ENCODE peak calls at places on chromosomes 1 and 21, in ten cellular contexts. One of them, this sample, is unnamed.

GRCh38 chr1:55212349-55213028 is 2.7 kb downstream of the USP24 start:
- DNase-seq in BE2C: no peak
- DNase-seq in DMS153: no peak
- DNase-seq in activated T-helper 9 cell treated with anti-CD3 and anti-CD28 coated beads, Interleukin-2, amount 50 U/mL, for 16 hours: no peak
- DNase-seq in dorsolateral prefrontal cortex: no peak
- DNase-seq in NCI-H1694 treated with DMSO at 0.1 percent for 48 hours: no peak
- DNase-seq in uterus: no peak
- DNase-seq in AG10803: no peak
- DNase-seq in stimulated activated CD8-positive, alpha-beta memory T cell treated with anti-CD3 and anti-CD28 coated beads, Interleukin-7, amount 100 ng/mL, for 1 hour: no peak
- DNase-seq in activated T-helper 1 cell treated with anti-CD3 and anti-CD28 coated beads, Interleukin-12 subunit alpha, Interleukin-12 subunit beta, Interleukin-2, Interleukin-4 antibody, amounts not matched to agents 30 ng/mL and 10 ng/mL and 1 ng/mL, durations not matched to agents 14 hours and 24 hours and 36 hours: no peak
- DNase-seq in this sample: no peak

GRCh38 chr1:10679521-10680220 is 116.8 kb downstream of the CASZ1 start:
- DNase-seq in BE2C: peak
- DNase-seq in DMS153: peak
- DNase-seq in activated T-helper 9 cell treated with anti-CD3 and anti-CD28 coated beads, Interleukin-2, amount 50 U/mL, for 16 hours: no peak
- DNase-seq in dorsolateral prefrontal cortex: no peak
- DNase-seq in NCI-H1694 treated with DMSO at 0.1 percent for 48 hours: peak
- DNase-seq in uterus: peak
- DNase-seq in AG10803: peak
- DNase-seq in stimulated activated CD8-positive, alpha-beta memory T cell treated with anti-CD3 and anti-CD28 coated beads, Interleukin-7, amount 100 ng/mL, for 1 hour: no peak
- DNase-seq in activated T-helper 1 cell treated with anti-CD3 and anti-CD28 coated beads, Interleukin-12 subunit alpha, Interleukin-12 subunit beta, Interleukin-2, Interleukin-4 antibody, amounts not matched to agents 30 ng/mL and 10 ng/mL and 1 ng/mL, durations not matched to agents 14 hours and 24 hours and 36 hours: no peak
- DNase-seq in this sample: no peak

GRCh38 chr1:203045821-203046594 is 19.7 kb downstream of the PPFIA4 start:
- DNase-seq in BE2C: peak
- DNase-seq in DMS153: no peak
- DNase-seq in activated T-helper 9 cell treated with anti-CD3 and anti-CD28 coated beads, Interleukin-2, amount 50 U/mL, for 16 hours: no peak
- DNase-seq in dorsolateral prefrontal cortex: no peak
- DNase-seq in NCI-H1694 treated with DMSO at 0.1 percent for 48 hours: peak
- DNase-seq in uterus: peak
- DNase-seq in AG10803: no peak
- DNase-seq in stimulated activated CD8-positive, alpha-beta memory T cell treated with anti-CD3 and anti-CD28 coated beads, Interleukin-7, amount 100 ng/mL, for 1 hour: no peak
- DNase-seq in activated T-helper 1 cell treated with anti-CD3 and anti-CD28 coated beads, Interleukin-12 subunit alpha, Interleukin-12 subunit beta, Interleukin-2, Interleukin-4 antibody, amounts not matched to agents 30 ng/mL and 10 ng/mL and 1 ng/mL, durations not matched to agents 14 hours and 24 hours and 36 hours: no peak
- DNase-seq in this sample: no peak

GRCh38 chr1:194331758-194332157 is 1145.3 kb upstream of the B3GALT2 start:
- DNase-seq in BE2C: no peak
- DNase-seq in DMS153: no peak
- DNase-seq in activated T-helper 9 cell treated with anti-CD3 and anti-CD28 coated beads, Interleukin-2, amount 50 U/mL, for 16 hours: no peak
- DNase-seq in dorsolateral prefrontal cortex: no peak
- DNase-seq in NCI-H1694 treated with DMSO at 0.1 percent for 48 hours: no peak
- DNase-seq in uterus: no peak
- DNase-seq in AG10803: no peak
- DNase-seq in stimulated activated CD8-positive, alpha-beta memory T cell treated with anti-CD3 and anti-CD28 coated beads, Interleukin-7, amount 100 ng/mL, for 1 hour: no peak
- DNase-seq in activated T-helper 1 cell treated with anti-CD3 and anti-CD28 coated beads, Interleukin-12 subunit alpha, Interleukin-12 subunit beta, Interleukin-2, Interleukin-4 antibody, amounts not matched to agents 30 ng/mL and 10 ng/mL and 1 ng/mL, durations not matched to agents 14 hours and 24 hours and 36 hours: no peak
- DNase-seq in this sample: no peak

GRCh38 chr1:9280015-9280860 is 12.5 kb upstream of the SPSB1 start:
- DNase-seq in BE2C: peak
- DNase-seq in DMS153: peak
- DNase-seq in activated T-helper 9 cell treated with anti-CD3 and anti-CD28 coated beads, Interleukin-2, amount 50 U/mL, for 16 hours: peak
- DNase-seq in dorsolateral prefrontal cortex: no peak
- DNase-seq in NCI-H1694 treated with DMSO at 0.1 percent for 48 hours: no peak
- DNase-seq in uterus: peak
- DNase-seq in AG10803: peak
- DNase-seq in stimulated activated CD8-positive, alpha-beta memory T cell treated with anti-CD3 and anti-CD28 coated beads, Interleukin-7, amount 100 ng/mL, for 1 hour: no peak
- DNase-seq in activated T-helper 1 cell treated with anti-CD3 and anti-CD28 coated beads, Interleukin-12 subunit alpha, Interleukin-12 subunit beta, Interleukin-2, Interleukin-4 antibody, amounts not matched to agents 30 ng/mL and 10 ng/mL and 1 ng/mL, durations not matched to agents 14 hours and 24 hours and 36 hours: no peak
- DNase-seq in this sample: peak

GRCh38 chr21:14538477-14538876 is 7.6 kb downstream of the SAMSN1 start:
- DNase-seq in BE2C: no peak
- DNase-seq in DMS153: no peak
- DNase-seq in activated T-helper 9 cell treated with anti-CD3 and anti-CD28 coated beads, Interleukin-2, amount 50 U/mL, for 16 hours: no peak
- DNase-seq in dorsolateral prefrontal cortex: no peak
- DNase-seq in NCI-H1694 treated with DMSO at 0.1 percent for 48 hours: no peak
- DNase-seq in uterus: no peak
- DNase-seq in AG10803: no peak
- DNase-seq in stimulated activated CD8-positive, alpha-beta memory T cell treated with anti-CD3 and anti-CD28 coated beads, Interleukin-7, amount 100 ng/mL, for 1 hour: no peak
- DNase-seq in activated T-helper 1 cell treated with anti-CD3 and anti-CD28 coated beads, Interleukin-12 subunit alpha, Interleukin-12 subunit beta, Interleukin-2, Interleukin-4 antibody, amounts not matched to agents 30 ng/mL and 10 ng/mL and 1 ng/mL, durations not matched to agents 14 hours and 24 hours and 36 hours: no peak
- DNase-seq in this sample: no peak

GRCh38 chr1:205317311-205317917 is 4.1 kb downstream of the NUAK2 start:
- DNase-seq in BE2C: peak
- DNase-seq in DMS153: peak
- DNase-seq in activated T-helper 9 cell treated with anti-CD3 and anti-CD28 coated beads, Interleukin-2, amount 50 U/mL, for 16 hours: no peak
- DNase-seq in dorsolateral prefrontal cortex: no peak
- DNase-seq in NCI-H1694 treated with DMSO at 0.1 percent for 48 hours: no peak
- DNase-seq in uterus: peak
- DNase-seq in AG10803: no peak
- DNase-seq in stimulated activated CD8-positive, alpha-beta memory T cell treated with anti-CD3 and anti-CD28 coated beads, Interleukin-7, amount 100 ng/mL, for 1 hour: no peak
- DNase-seq in activated T-helper 1 cell treated with anti-CD3 and anti-CD28 coated beads, Interleukin-12 subunit alpha, Interleukin-12 subunit beta, Interleukin-2, Interleukin-4 antibody, amounts not matched to agents 30 ng/mL and 10 ng/mL and 1 ng/mL, durations not matched to agents 14 hours and 24 hours and 36 hours: no peak
- DNase-seq in this sample: no peak

GRCh38 chr1:37150986-37151385 is 116.7 kb upstream of the GRIK3 start:
- DNase-seq in BE2C: no peak
- DNase-seq in DMS153: no peak
- DNase-seq in activated T-helper 9 cell treated with anti-CD3 and anti-CD28 coated beads, Interleukin-2, amount 50 U/mL, for 16 hours: no peak
- DNase-seq in dorsolateral prefrontal cortex: no peak
- DNase-seq in NCI-H1694 treated with DMSO at 0.1 percent for 48 hours: no peak
- DNase-seq in uterus: no peak
- DNase-seq in AG10803: no peak
- DNase-seq in stimulated activated CD8-positive, alpha-beta memory T cell treated with anti-CD3 and anti-CD28 coated beads, Interleukin-7, amount 100 ng/mL, for 1 hour: no peak
- DNase-seq in activated T-helper 1 cell treated with anti-CD3 and anti-CD28 coated beads, Interleukin-12 subunit alpha, Interleukin-12 subunit beta, Interleukin-2, Interleukin-4 antibody, amounts not matched to agents 30 ng/mL and 10 ng/mL and 1 ng/mL, durations not matched to agents 14 hours and 24 hours and 36 hours: no peak
- DNase-seq in this sample: no peak

GRCh38 chr1:147851149-147851548 is 51.4 kb upstream of the GJA8 start:
- DNase-seq in BE2C: no peak
- DNase-seq in DMS153: peak
- DNase-seq in activated T-helper 9 cell treated with anti-CD3 and anti-CD28 coated beads, Interleukin-2, amount 50 U/mL, for 16 hours: no peak
- DNase-seq in dorsolateral prefrontal cortex: no peak
- DNase-seq in NCI-H1694 treated with DMSO at 0.1 percent for 48 hours: no peak
- DNase-seq in uterus: no peak
- DNase-seq in AG10803: no peak
- DNase-seq in stimulated activated CD8-positive, alpha-beta memory T cell treated with anti-CD3 and anti-CD28 coated beads, Interleukin-7, amount 100 ng/mL, for 1 hour: no peak
- DNase-seq in activated T-helper 1 cell treated with anti-CD3 and anti-CD28 coated beads, Interleukin-12 subunit alpha, Interleukin-12 subunit beta, Interleukin-2, Interleukin-4 antibody, amounts not matched to agents 30 ng/mL and 10 ng/mL and 1 ng/mL, durations not matched to agents 14 hours and 24 hours and 36 hours: no peak
- DNase-seq in this sample: no peak

GRCh38 chr1:95301091-95301490 is 67.1 kb downstream of the RWDD3 start:
- DNase-seq in BE2C: no peak
- DNase-seq in DMS153: no peak
- DNase-seq in activated T-helper 9 cell treated with anti-CD3 and anti-CD28 coated beads, Interleukin-2, amount 50 U/mL, for 16 hours: no peak
- DNase-seq in dorsolateral prefrontal cortex: no peak
- DNase-seq in NCI-H1694 treated with DMSO at 0.1 percent for 48 hours: no peak
- DNase-seq in uterus: no peak
- DNase-seq in AG10803: no peak
- DNase-seq in stimulated activated CD8-positive, alpha-beta memory T cell treated with anti-CD3 and anti-CD28 coated beads, Interleukin-7, amount 100 ng/mL, for 1 hour: no peak
- DNase-seq in activated T-helper 1 cell treated with anti-CD3 and anti-CD28 coated beads, Interleukin-12 subunit alpha, Interleukin-12 subunit beta, Interleukin-2, Interleukin-4 antibody, amounts not matched to agents 30 ng/mL and 10 ng/mL and 1 ng/mL, durations not matched to agents 14 hours and 24 hours and 36 hours: no peak
- DNase-seq in this sample: no peak

GRCh38 chr1:93080424-93080823 is 1.3 kb downstream of the MTF2 start:
- DNase-seq in BE2C: no peak
- DNase-seq in DMS153: peak
- DNase-seq in activated T-helper 9 cell treated with anti-CD3 and anti-CD28 coated beads, Interleukin-2, amount 50 U/mL, for 16 hours: no peak
- DNase-seq in dorsolateral prefrontal cortex: no peak
- DNase-seq in NCI-H1694 treated with DMSO at 0.1 percent for 48 hours: peak
- DNase-seq in uterus: no peak
- DNase-seq in AG10803: peak
- DNase-seq in stimulated activated CD8-positive, alpha-beta memory T cell treated with anti-CD3 and anti-CD28 coated beads, Interleukin-7, amount 100 ng/mL, for 1 hour: no peak
- DNase-seq in activated T-helper 1 cell treated with anti-CD3 and anti-CD28 coated beads, Interleukin-12 subunit alpha, Interleukin-12 subunit beta, Interleukin-2, Interleukin-4 antibody, amounts not matched to agents 30 ng/mL and 10 ng/mL and 1 ng/mL, durations not matched to agents 14 hours and 24 hours and 36 hours: no peak
- DNase-seq in this sample: no peak

GRCh38 chr1:41411229-41411628 is 50.0 kb downstream of the FOXO6 start:
- DNase-seq in BE2C: no peak
- DNase-seq in DMS153: peak
- DNase-seq in activated T-helper 9 cell treated with anti-CD3 and anti-CD28 coated beads, Interleukin-2, amount 50 U/mL, for 16 hours: no peak
- DNase-seq in dorsolateral prefrontal cortex: no peak
- DNase-seq in NCI-H1694 treated with DMSO at 0.1 percent for 48 hours: no peak
- DNase-seq in uterus: no peak
- DNase-seq in AG10803: no peak
- DNase-seq in stimulated activated CD8-positive, alpha-beta memory T cell treated with anti-CD3 and anti-CD28 coated beads, Interleukin-7, amount 100 ng/mL, for 1 hour: no peak
- DNase-seq in activated T-helper 1 cell treated with anti-CD3 and anti-CD28 coated beads, Interleukin-12 subunit alpha, Interleukin-12 subunit beta, Interleukin-2, Interleukin-4 antibody, amounts not matched to agents 30 ng/mL and 10 ng/mL and 1 ng/mL, durations not matched to agents 14 hours and 24 hours and 36 hours: no peak
- DNase-seq in this sample: no peak